ENCODE peak calls at places on chromosome 10, in four cellular contexts. H is stomach, U is coronary artery, S is IMR-90. B is an unnamed sample.

GRCh38 chr10:119189811-119190282 is 11.2 kb upstream of the PRDX3 start:
- DNase-seq in U (no peak), S (peak; percentile 95), H (no peak), B (peak; percentile 94)

GRCh38 chr10:21527634-21528451 is 2.4 kb upstream of the SKIDA1 start:
- DNase-seq in S (peak; percentile 57), H (no peak), U (no peak), B (peak; percentile 59)

GRCh38 chr10:122056431-122057094 is 67.6 kb downstream of the TACC2 start:
- DNase-seq in H (peak; percentile 51), S (no peak), U (no peak), B (no peak)

GRCh38 chr10:65194555-65194954 is 1673.4 kb downstream of the REEP3 start:
- DNase-seq in S (no peak), H (no peak), U (no peak), B (peak; percentile 8)

GRCh38 chr10:93173867-93174845 is 100.5 kb downstream of the CYP26A1 start:
- DNase-seq in U (no peak), H (no peak), S (no peak), B (peak; percentile 26)

GRCh38 chr10:93072713-93073538 is 767 bp upstream of the CYP26A1 start:
- DNase-seq in H (no peak), U (no peak), S (no peak), B (no peak)

GRCh38 chr10:11901454-11902431 is 78.6 kb downstream of the PROSER2 start:
- DNase-seq in U (no peak), H (no peak), S (peak; percentile 10), B (peak; percentile 54)

GRCh38 chr10:102227050-102227449 is 951 bp downstream of the ELOVL3 start:
- DNase-seq in U (no peak), S (peak; percentile 49), H (no peak), B (peak; percentile 79)

GRCh38 chr10:92760609-92761008 is 70.9 kb downstream of the HHEX start:
- DNase-seq in U (no peak), H (no peak), S (peak; percentile 82), B (peak; percentile 71)

GRCh38 chr10:119308556-119309422 is 101.4 kb downstream of the GRK5 start:
- DNase-seq in S (no peak), U (no peak), H (no peak), B (no peak)

GRCh38 chr10:105577865-105578607 is 936.9 kb downstream of the SORCS3 start:
- DNase-seq in H (no peak), S (no peak), U (no peak), B (no peak)

GRCh38 chr10:94108200-94108599 is 114.5 kb downstream of the PLCE1 start:
- DNase-seq in H (no peak), S (peak; percentile 95), U (no peak), B (peak; percentile 82)

GRCh38 chr10:124346831-124347230 is 71.9 kb downstream of the OAT start:
- DNase-seq in H (no peak), U (peak; percentile 57), S (no peak), B (no peak)

GRCh38 chr10:71921319-71922027 is 42.7 kb upstream of the CHST3 start:
- DNase-seq in H (no peak), S (no peak), U (peak; percentile 83), B (peak; percentile 31)

GRCh38 chr10:104925232-104925851 is 284.3 kb downstream of the SORCS3 start:
- DNase-seq in S (no peak), U (no peak), H (peak; percentile 42), B (peak; percentile 10)

GRCh38 chr10:104268691-104269645 is at the start of gene GSTO2:
- DNase-seq in U (peak; percentile 100), S (peak; percentile 93), H (peak; percentile 99), B (peak; percentile 100)

GRCh38 chr10:4851846-4852245 is 25.8 kb downstream of the AKR1E2 start:
- DNase-seq in U (no peak), S (no peak), H (peak; percentile 91), B (no peak)

GRCh38 chr10:50325449-50326188 is 74.3 kb upstream of the ASAH2 start:
- DNase-seq in H (peak; percentile 52), U (peak; percentile 78), S (peak; percentile 98), B (peak; percentile 98)

GRCh38 chr10:93615576-93615975 is 3.2 kb downstream of the PDE6C start:
- DNase-seq in U (no peak), S (no peak), H (no peak), B (no peak)

GRCh38 chr10:71797533-71798307 is 24.4 kb upstream of the VSIR start:
- DNase-seq in S (no peak), H (no peak), U (no peak), B (no peak)

GRCh38 chr10:132593900-132594876 is 56.6 kb downstream of the INPP5A start:
- DNase-seq in U (no peak), H (no peak), S (no peak), B (no peak)

GRCh38 chr10:113347508-113347907 is 205.3 kb upstream of the HABP2 start:
- DNase-seq in S (no peak), U (no peak), H (peak; percentile 31), B (no peak)

GRCh38 chr10:106956216-106956915 is 208.1 kb downstream of the SORCS1 start:
- DNase-seq in H (no peak), S (no peak), U (no peak), B (no peak)

GRCh38 chr10:86312701-86313270 is 53.8 kb downstream of the GRID1 start:
- DNase-seq in U (no peak), S (no peak), H (no peak), B (no peak)

GRCh38 chr10:58280982-58281752 is 12.2 kb downstream of the CISD1 start:
- DNase-seq in H (no peak), S (peak; percentile 54), U (no peak), B (no peak)

GRCh38 chr10:130027716-130028464 is 63.8 kb upstream of the EBF3 start:
- DNase-seq in U (no peak), S (no peak), H (no peak), B (no peak)

GRCh38 chr10:43436291-43437140 is at the start of gene ZNF487:
- DNase-seq in S (peak; percentile 79), U (peak; percentile 96), H (peak; percentile 91), B (peak; percentile 89)

GRCh38 chr10:34677132-34677531 is 138.0 kb downstream of the PARD3 start:
- DNase-seq in U (no peak), H (no peak), S (no peak), B (no peak)

GRCh38 chr10:34677591-34677990 is 137.5 kb downstream of the PARD3 start:
- DNase-seq in H (no peak), U (no peak), S (no peak), B (no peak)

GRCh38 chr10:34670101-34670500 is 145.0 kb downstream of the PARD3 start:
- DNase-seq in U (no peak), H (no peak), S (no peak), B (no peak)

GRCh38 chr10:34679177-34679576 is 135.9 kb downstream of the PARD3 start:
- DNase-seq in S (no peak), H (no peak), U (no peak), B (no peak)

GRCh38 chr10:34674169-34674568 is 140.9 kb downstream of the PARD3 start:
- DNase-seq in H (no peak), U (no peak), S (no peak), B (no peak)
- TF ChIP-seq CTCF in H (no peak), U (no peak), S (no peak), B (no peak)

GRCh38 chr10:44766601-44767000 is 144.5 kb upstream of the TMEM72 start:
- DNase-seq in U (no peak), H (no peak), S (no peak), B (no peak)
- H3K4me3 ChIP-seq in U (no peak overlapping the region), H (no peak overlapping the region), S (no peak overlapping the region), B (no peak overlapping the region)

GRCh38 chr10:51821045-51821444 is 121.7 kb upstream of the CSTF2T start:
- DNase-seq in H (no peak), U (no peak), S (no peak), B (peak; percentile 5)
- TF ChIP-seq CTCF in H (no peak), U (no peak), S (no peak), B (no peak)

GRCh38 chr10:79053481-79054202 is 15.1 kb upstream of the ZMIZ1 start:
- DNase-seq in S (no peak), U (peak; percentile 35), H (no peak), B (no peak)
- H3K4me3 ChIP-seq in S (no peak overlapping the region), U (no peak overlapping the region), H (no peak overlapping the region), B (no peak overlapping the region)

GRCh38 chr10:15088428-15089261 is at the start of gene ACBD7:
- DNase-seq in H (peak; percentile 86), S (peak; percentile 61), U (peak; percentile 84), B (peak; percentile 81)

GRCh38 chr10:15084502-15084922 is 4.1 kb downstream of the ACBD7 start:
- DNase-seq in H (peak; percentile 48), S (peak; percentile 92), U (no peak), B (peak; percentile 100)

DNA sequence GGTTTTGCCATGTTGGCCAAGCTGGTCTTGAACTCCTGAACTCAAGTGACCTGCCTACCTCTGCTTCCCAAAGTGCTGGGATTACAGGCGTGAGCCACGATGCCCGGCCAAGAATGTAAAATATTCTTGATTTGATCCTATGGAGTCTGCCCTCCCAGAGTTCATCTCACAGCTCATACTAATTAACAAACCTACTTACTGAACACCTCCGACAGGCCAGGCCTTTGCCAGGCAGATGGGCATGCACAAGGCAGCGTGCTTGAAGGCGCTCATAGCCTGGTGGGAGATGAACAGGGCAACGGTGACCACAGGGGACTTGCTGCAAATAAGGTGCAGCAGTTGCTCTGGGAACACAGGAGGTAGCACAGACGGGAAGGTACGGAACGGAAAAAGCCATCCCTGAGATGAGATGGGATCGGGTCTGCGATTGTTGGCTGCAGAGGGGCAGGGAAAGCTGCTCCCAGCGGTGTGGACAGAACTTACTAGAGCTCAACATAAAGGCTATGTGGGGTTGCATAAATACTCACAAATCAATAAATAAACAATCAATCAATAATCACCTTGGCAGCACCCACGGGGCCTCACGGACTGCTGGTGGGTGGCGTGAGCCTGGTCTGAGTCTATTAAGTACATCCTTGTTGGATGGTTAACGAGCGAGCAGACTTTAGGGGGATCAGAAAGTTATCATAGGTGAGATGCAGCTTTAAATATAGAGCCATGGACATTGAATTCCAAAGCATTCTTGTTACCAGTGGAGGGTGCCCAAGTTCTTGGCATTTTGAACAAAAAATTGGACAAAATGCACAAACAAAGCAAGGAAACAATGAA is 4.7 kb downstream of the ACBD7 start:
- DNase-seq in S (no peak), U (no peak), H (no peak), B (no peak)
- TF ChIP-seq CTCF in S (no peak), U (no peak), H (no peak), B (peak; percentile 8)

GRCh38 chr10:98414578-98414931 is 427 bp downstream of the PYROXD2 start:
- DNase-seq in U (no peak), H (no peak), S (no peak), B (no peak)

GRCh38 chr10:98414932-98415709 is at the start of gene PYROXD2:
- DNase-seq in H (peak; percentile 89), S (peak; percentile 88), U (peak; percentile 93), B (peak; percentile 95)

GRCh38 chr10:98416589-98416988 is 1.6 kb upstream of the PYROXD2 start:
- DNase-seq in S (no peak), H (no peak), U (peak; percentile 71), B (no peak)

GRCh38 chr10:98416989-98417388 is 2.0 kb upstream of the PYROXD2 start:
- DNase-seq in U (peak; percentile 67), S (no peak), H (no peak), B (no peak)

DNA sequence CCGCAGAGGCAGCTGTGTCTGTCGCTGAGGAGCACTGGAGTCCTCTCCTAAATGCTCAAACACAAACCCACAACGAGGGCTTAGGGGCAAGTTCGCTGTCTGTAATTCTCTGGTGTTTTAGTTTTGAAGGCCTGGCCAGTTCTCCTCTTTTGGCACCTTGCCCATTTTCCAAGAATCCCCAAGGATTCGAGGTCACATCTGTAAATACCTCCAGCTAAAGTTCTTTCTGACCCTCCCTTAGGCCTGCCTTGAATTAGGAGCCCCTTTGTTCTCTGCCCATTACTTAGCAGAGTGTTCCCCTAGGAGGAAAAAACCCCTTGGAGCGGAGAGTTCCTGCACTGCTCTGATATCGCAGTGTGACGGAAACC is 712 bp upstream of the PYROXD2 start:
- DNase-seq in H (no peak), S (no peak), U (peak; percentile 69), B (no peak)
- H3K4me3 ChIP-seq in H (no peak overlapping the region), S (no peak overlapping the region), U (no peak overlapping the region), B (no peak overlapping the region)

GRCh38 chr10:60916025-60916424 is 28.0 kb downstream of the RHOBTB1 start:
- DNase-seq in S (no peak), H (no peak), U (no peak), B (peak; percentile 30)
- TF ChIP-seq CTCF in S (no peak), H (no peak), U (no peak), B (peak; percentile 30)